ENCODE peak calls at places on chromosomes 2 and 18, in nine cellular contexts. One of them, this sample, is unnamed.

GRCh38 chr18:37246779-37247340 is 318.7 kb downstream of the CELF4 start:
- DNase-seq in glutamatergic neuron: no peak
- DNase-seq in GM13976: no peak
- DNase-seq in choroid plexus epithelial cell: no peak
- DNase-seq in stomach: no peak
- DNase-seq in A549: no peak
- DNase-seq in chondrocyte: no peak
- DNase-seq in fibroblast of mammary gland: no peak
- DNase-seq in BJ: no peak
- DNase-seq in this sample: peak

GRCh38 chr2:240644859-240645301 is 19.6 kb downstream of the GPR35 start:
- DNase-seq in glutamatergic neuron: no peak
- DNase-seq in GM13976: no peak
- DNase-seq in choroid plexus epithelial cell: no peak
- DNase-seq in stomach: peak
- DNase-seq in A549: no peak
- DNase-seq in chondrocyte: peak
- DNase-seq in fibroblast of mammary gland: no peak
- DNase-seq in BJ: no peak
- DNase-seq in this sample: no peak

GRCh38 chr2:224570328-224570993 is 14.7 kb downstream of the CUL3 start:
- DNase-seq in glutamatergic neuron: no peak
- DNase-seq in GM13976: no peak
- DNase-seq in choroid plexus epithelial cell: peak
- DNase-seq in stomach: no peak
- DNase-seq in A549: no peak
- DNase-seq in chondrocyte: no peak
- DNase-seq in fibroblast of mammary gland: peak
- DNase-seq in BJ: no peak
- DNase-seq in this sample: no peak

GRCh38 chr2:207930747-207931146 is 94.6 kb downstream of the PLEKHM3 start:
- DNase-seq in glutamatergic neuron: no peak
- DNase-seq in GM13976: no peak
- DNase-seq in choroid plexus epithelial cell: no peak
- DNase-seq in stomach: peak
- DNase-seq in A549: no peak
- DNase-seq in chondrocyte: no peak
- DNase-seq in fibroblast of mammary gland: no peak
- DNase-seq in BJ: no peak
- DNase-seq in this sample: no peak

GRCh38 chr18:55376387-55376786 is 211.6 kb downstream of the TCF4 start:
- DNase-seq in glutamatergic neuron: no peak
- DNase-seq in GM13976: peak
- DNase-seq in choroid plexus epithelial cell: no peak
- DNase-seq in stomach: no peak
- DNase-seq in A549: no peak
- DNase-seq in chondrocyte: no peak
- DNase-seq in fibroblast of mammary gland: no peak
- DNase-seq in BJ: no peak
- DNase-seq in this sample: peak

GRCh38 chr2:96318723-96319122 is 6.4 kb upstream of the ITPRIPL1 start:
- DNase-seq in glutamatergic neuron: no peak
- DNase-seq in GM13976: no peak
- DNase-seq in choroid plexus epithelial cell: no peak
- DNase-seq in stomach: no peak
- DNase-seq in A549: no peak
- DNase-seq in chondrocyte: no peak
- DNase-seq in fibroblast of mammary gland: no peak
- DNase-seq in BJ: no peak
- DNase-seq in this sample: no peak

GRCh38 chr2:198957183-198957582 is 500.6 kb downstream of the SATB2 start:
- DNase-seq in glutamatergic neuron: no peak
- DNase-seq in GM13976: no peak
- DNase-seq in choroid plexus epithelial cell: no peak
- DNase-seq in stomach: no peak
- DNase-seq in A549: no peak
- DNase-seq in chondrocyte: no peak
- DNase-seq in fibroblast of mammary gland: no peak
- DNase-seq in BJ: no peak
- DNase-seq in this sample: no peak

GRCh38 chr18:54532222-54532621 is 58.8 kb upstream of the DYNAP start:
- DNase-seq in glutamatergic neuron: no peak
- DNase-seq in GM13976: no peak
- DNase-seq in choroid plexus epithelial cell: no peak
- DNase-seq in stomach: no peak
- DNase-seq in A549: no peak
- DNase-seq in chondrocyte: no peak
- DNase-seq in fibroblast of mammary gland: no peak
- DNase-seq in BJ: no peak
- DNase-seq in this sample: no peak

GRCh38 chr2:63580651-63581050 is 7.6 kb downstream of the WDPCP start:
- DNase-seq in glutamatergic neuron: no peak
- DNase-seq in GM13976: no peak
- DNase-seq in choroid plexus epithelial cell: no peak
- DNase-seq in stomach: no peak
- DNase-seq in A549: no peak
- DNase-seq in chondrocyte: no peak
- DNase-seq in fibroblast of mammary gland: no peak
- DNase-seq in BJ: no peak
- DNase-seq in this sample: no peak

GRCh38 chr2:193824474-193824873 is 1629.7 kb upstream of the TMEFF2 start:
- DNase-seq in glutamatergic neuron: no peak
- DNase-seq in GM13976: no peak
- DNase-seq in choroid plexus epithelial cell: peak
- DNase-seq in stomach: no peak
- DNase-seq in A549: peak
- DNase-seq in chondrocyte: no peak
- DNase-seq in fibroblast of mammary gland: peak
- DNase-seq in BJ: no peak
- DNase-seq in this sample: no peak

GRCh38 chr2:16774980-16775963 is 109.6 kb upstream of the CYRIA start:
- DNase-seq in glutamatergic neuron: peak
- DNase-seq in GM13976: no peak
- DNase-seq in choroid plexus epithelial cell: peak
- DNase-seq in stomach: no peak
- DNase-seq in A549: peak
- DNase-seq in chondrocyte: no peak
- DNase-seq in fibroblast of mammary gland: peak
- DNase-seq in BJ: no peak
- DNase-seq in this sample: no peak

GRCh38 chr18:9091066-9091476 is 11.4 kb upstream of the NDUFV2 start:
- DNase-seq in glutamatergic neuron: no peak
- DNase-seq in GM13976: no peak
- DNase-seq in choroid plexus epithelial cell: no peak
- DNase-seq in stomach: no peak
- DNase-seq in A549: no peak
- DNase-seq in chondrocyte: no peak
- DNase-seq in fibroblast of mammary gland: no peak
- DNase-seq in BJ: no peak
- DNase-seq in this sample: no peak

GRCh38 chr2:124640221-124640750 is 615.2 kb downstream of the CNTNAP5 start:
- DNase-seq in glutamatergic neuron: peak
- DNase-seq in GM13976: no peak
- DNase-seq in choroid plexus epithelial cell: no peak
- DNase-seq in stomach: no peak
- DNase-seq in A549: no peak
- DNase-seq in chondrocyte: no peak
- DNase-seq in fibroblast of mammary gland: no peak
- DNase-seq in BJ: no peak
- DNase-seq in this sample: no peak

GRCh38 chr2:22946553-22946952 is 438.4 kb upstream of the KLHL29 start:
- DNase-seq in glutamatergic neuron: no peak
- DNase-seq in GM13976: no peak
- DNase-seq in choroid plexus epithelial cell: no peak
- DNase-seq in stomach: no peak
- DNase-seq in A549: no peak
- DNase-seq in chondrocyte: no peak
- DNase-seq in fibroblast of mammary gland: no peak
- DNase-seq in BJ: no peak
- DNase-seq in this sample: no peak

GRCh38 chr2:204971219-204971907 is 426.1 kb downstream of the PARD3B start:
- DNase-seq in glutamatergic neuron: no peak
- DNase-seq in GM13976: no peak
- DNase-seq in choroid plexus epithelial cell: no peak
- DNase-seq in stomach: no peak
- DNase-seq in A549: no peak
- DNase-seq in chondrocyte: no peak
- DNase-seq in fibroblast of mammary gland: no peak
- DNase-seq in BJ: no peak
- DNase-seq in this sample: no peak

GRCh38 chr2:26993768-26994167 is 23.3 kb downstream of the MAPRE3 start:
- DNase-seq in glutamatergic neuron: no peak
- DNase-seq in GM13976: no peak
- DNase-seq in choroid plexus epithelial cell: no peak
- DNase-seq in stomach: no peak
- DNase-seq in A549: no peak
- DNase-seq in chondrocyte: no peak
- DNase-seq in fibroblast of mammary gland: no peak
- DNase-seq in BJ: no peak
- DNase-seq in this sample: no peak

DNA sequence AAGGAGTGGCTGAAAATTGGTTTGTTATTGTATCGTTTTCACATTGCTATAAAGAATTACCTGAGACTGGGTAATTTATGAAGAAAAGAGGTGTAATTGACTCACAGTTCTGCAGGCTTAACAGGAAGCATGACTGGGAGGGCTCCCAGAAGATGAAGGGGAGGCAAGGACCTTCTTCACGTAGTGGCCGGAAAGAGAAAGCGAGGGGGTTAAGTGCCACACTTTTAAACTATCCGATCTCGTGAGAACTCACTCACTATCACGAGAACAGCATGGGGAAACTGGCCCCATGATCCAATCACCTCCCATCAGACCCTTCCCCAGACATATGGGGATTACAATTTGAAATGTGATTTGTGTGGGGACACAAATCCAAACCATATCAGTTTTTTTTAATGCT is 81.6 kb downstream of the FBXO15 start:
- DNase-seq in glutamatergic neuron: no peak
- DNase-seq in GM13976: no peak
- DNase-seq in choroid plexus epithelial cell: no peak
- DNase-seq in stomach: no peak
- DNase-seq in A549: no peak
- DNase-seq in chondrocyte: no peak
- DNase-seq in fibroblast of mammary gland: no peak
- DNase-seq in BJ: no peak
- DNase-seq in this sample: no peak
- TF ChIP-seq CTCF in glutamatergic neuron: no peak
- TF ChIP-seq CTCF in GM13976: no peak
- TF ChIP-seq CTCF in choroid plexus epithelial cell: no peak
- TF ChIP-seq CTCF in stomach: no peak
- TF ChIP-seq CTCF in A549: no peak
- TF ChIP-seq CTCF in chondrocyte: no peak
- TF ChIP-seq CTCF in fibroblast of mammary gland: no peak
- TF ChIP-seq CTCF in BJ: no peak
- TF ChIP-seq CTCF in this sample: no peak

GRCh38 chr2:214960677-214961076 is 151.2 kb upstream of the BARD1 start:
- DNase-seq in glutamatergic neuron: no peak
- DNase-seq in GM13976: no peak
- DNase-seq in choroid plexus epithelial cell: peak
- DNase-seq in stomach: no peak
- DNase-seq in A549: no peak
- DNase-seq in chondrocyte: no peak
- DNase-seq in fibroblast of mammary gland: peak
- DNase-seq in BJ: no peak
- DNase-seq in this sample: no peak
- TF ChIP-seq CTCF in glutamatergic neuron: peak
- TF ChIP-seq CTCF in GM13976: no peak
- TF ChIP-seq CTCF in choroid plexus epithelial cell: peak
- TF ChIP-seq CTCF in stomach: no peak
- TF ChIP-seq CTCF in A549: peak
- TF ChIP-seq CTCF in chondrocyte: peak
- TF ChIP-seq CTCF in fibroblast of mammary gland: peak
- TF ChIP-seq CTCF in BJ: peak
- TF ChIP-seq CTCF in this sample: peak

DNA sequence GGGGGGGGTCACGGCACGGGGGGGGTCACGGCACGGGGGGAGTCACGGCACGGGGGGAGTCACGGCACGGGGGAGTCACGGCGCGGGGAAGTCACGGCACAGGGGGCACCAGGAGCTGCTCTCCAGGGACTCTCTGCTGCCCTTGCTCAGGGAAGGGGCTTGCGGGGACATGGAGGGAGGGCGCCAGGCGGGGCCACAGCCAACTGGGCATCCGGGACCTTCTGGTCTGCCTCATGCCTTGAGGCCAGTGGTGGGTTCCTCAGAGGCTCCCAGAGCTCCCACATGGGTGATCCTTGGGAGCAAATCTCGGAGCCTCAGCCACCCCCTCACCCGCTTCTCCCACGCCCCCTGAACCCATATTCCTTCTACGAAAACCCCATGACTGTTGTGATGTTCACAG is 55.8 kb upstream of the TMEM18 start:
- DNase-seq in glutamatergic neuron: no peak
- DNase-seq in GM13976: no peak
- DNase-seq in choroid plexus epithelial cell: no peak
- DNase-seq in stomach: no peak
- DNase-seq in A549: no peak
- DNase-seq in chondrocyte: no peak
- DNase-seq in fibroblast of mammary gland: no peak
- DNase-seq in BJ: no peak
- DNase-seq in this sample: no peak
- TF ChIP-seq CTCF in glutamatergic neuron: no peak
- TF ChIP-seq CTCF in GM13976: no peak
- TF ChIP-seq CTCF in choroid plexus epithelial cell: no peak
- TF ChIP-seq CTCF in stomach: no peak
- TF ChIP-seq CTCF in A549: no peak
- TF ChIP-seq CTCF in chondrocyte: no peak
- TF ChIP-seq CTCF in fibroblast of mammary gland: no peak
- TF ChIP-seq CTCF in BJ: no peak
- TF ChIP-seq CTCF in this sample: no peak

GRCh38 chr2:30472326-30472725 is 25.3 kb downstream of the LCLAT1 start:
- DNase-seq in glutamatergic neuron: no peak
- DNase-seq in GM13976: no peak
- DNase-seq in choroid plexus epithelial cell: peak
- DNase-seq in stomach: no peak
- DNase-seq in A549: no peak
- DNase-seq in chondrocyte: no peak
- DNase-seq in fibroblast of mammary gland: no peak
- DNase-seq in BJ: no peak
- DNase-seq in this sample: peak
- TF ChIP-seq CTCF in glutamatergic neuron: no peak
- TF ChIP-seq CTCF in GM13976: peak
- TF ChIP-seq CTCF in choroid plexus epithelial cell: no peak
- TF ChIP-seq CTCF in stomach: no peak
- TF ChIP-seq CTCF in A549: no peak
- TF ChIP-seq CTCF in chondrocyte: peak
- TF ChIP-seq CTCF in fibroblast of mammary gland: peak
- TF ChIP-seq CTCF in BJ: no peak
- TF ChIP-seq CTCF in this sample: peak

DNA sequence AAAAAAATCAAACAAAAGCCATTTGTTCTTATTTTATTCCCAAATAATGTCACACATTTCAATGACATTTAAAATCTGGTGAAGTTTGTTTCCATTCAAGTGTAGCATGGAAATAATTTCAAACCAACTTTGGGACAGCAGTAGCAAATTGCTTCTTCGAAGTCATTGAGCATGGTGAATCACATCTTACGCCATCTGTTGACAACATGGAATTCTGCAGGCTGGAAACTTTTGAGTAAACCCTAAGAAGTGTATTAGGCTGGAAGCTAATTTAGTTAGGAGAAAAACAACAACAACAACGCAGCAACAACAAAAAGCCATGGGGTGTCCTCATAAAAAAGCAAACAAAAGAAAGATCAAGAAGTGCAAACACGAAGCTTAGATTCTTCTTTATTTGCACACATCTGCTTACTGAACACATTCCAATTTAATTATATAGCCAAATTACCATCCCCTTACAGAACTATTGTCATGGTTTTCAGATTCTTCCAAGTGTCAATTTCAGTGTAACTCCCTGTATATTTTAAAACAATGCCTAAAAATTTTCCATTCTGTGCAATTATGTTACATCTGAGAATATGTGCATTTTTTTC is 659.0 kb upstream of the CDH7 start:
- DNase-seq in glutamatergic neuron: no peak
- DNase-seq in GM13976: no peak
- DNase-seq in choroid plexus epithelial cell: peak
- DNase-seq in stomach: no peak
- DNase-seq in A549: peak
- DNase-seq in chondrocyte: no peak
- DNase-seq in fibroblast of mammary gland: peak
- DNase-seq in BJ: no peak
- DNase-seq in this sample: peak
- TF ChIP-seq CTCF in glutamatergic neuron: peak
- TF ChIP-seq CTCF in GM13976: peak
- TF ChIP-seq CTCF in choroid plexus epithelial cell: peak
- TF ChIP-seq CTCF in stomach: peak
- TF ChIP-seq CTCF in A549: peak
- TF ChIP-seq CTCF in chondrocyte: peak
- TF ChIP-seq CTCF in fibroblast of mammary gland: peak
- TF ChIP-seq CTCF in BJ: no peak
- TF ChIP-seq CTCF in this sample: peak

This sample was measured in GM12865.